ENCODE peak calls at places on chromosomes 16 and 17, in six cellular contexts. One of them, this sample, is unnamed.

GRCh38 chr16:9844361-9844760 is 337.9 kb downstream of the GRIN2A start:
- DNase-seq in brain microvascular endothelial cell: peak; percentile 31
- DNase-seq in AG04450: no peak
- DNase-seq in right lobe of liver: no peak
- DNase-seq in body of pancreas: no peak
- DNase-seq in IMR-90: no peak
- DNase-seq in this sample: peak; percentile 28

GRCh38 chr17:30808785-30809286 is 15.7 kb downstream of the CRLF3 start:
- DNase-seq in right lobe of liver: no peak
- DNase-seq in IMR-90: no peak
- DNase-seq in AG04450: no peak
- DNase-seq in body of pancreas: no peak
- DNase-seq in brain microvascular endothelial cell: no peak
- DNase-seq in this sample: no peak

GRCh38 chr17:8887834-8888703 is 20.6 kb upstream of the PIK3R6 start:
- DNase-seq in AG04450: no peak
- DNase-seq in IMR-90: no peak
- DNase-seq in right lobe of liver: peak; percentile 52
- DNase-seq in body of pancreas: no peak
- DNase-seq in brain microvascular endothelial cell: peak; percentile 51
- DNase-seq in this sample: no peak

GRCh38 chr16:12289175-12290063 is 312.9 kb downstream of the SNX29 start:
- DNase-seq in brain microvascular endothelial cell: no peak
- DNase-seq in IMR-90: no peak
- DNase-seq in AG04450: no peak
- DNase-seq in right lobe of liver: no peak
- DNase-seq in body of pancreas: no peak
- DNase-seq in this sample: no peak

GRCh38 chr16:31460582-31461002 is 1.3 kb downstream of the ARMC5 start:
- DNase-seq in brain microvascular endothelial cell: peak; percentile 37
- DNase-seq in AG04450: peak; percentile 32
- DNase-seq in IMR-90: peak; percentile 73
- DNase-seq in body of pancreas: no peak
- DNase-seq in right lobe of liver: no peak
- DNase-seq in this sample: no peak

GRCh38 chr17:4591529-4591928 is 7.2 kb downstream of the SMTNL2 start:
- DNase-seq in brain microvascular endothelial cell: peak; percentile 23
- DNase-seq in body of pancreas: no peak
- DNase-seq in IMR-90: peak; percentile 53
- DNase-seq in AG04450: no peak
- DNase-seq in right lobe of liver: no peak
- DNase-seq in this sample: no peak

GRCh38 chr17:38673714-38674012 is 1.1 kb downstream of the EPOP start:
- DNase-seq in AG04450: no peak
- DNase-seq in right lobe of liver: peak; percentile 58
- DNase-seq in brain microvascular endothelial cell: no peak
- DNase-seq in IMR-90: no peak
- DNase-seq in body of pancreas: peak; percentile 30
- DNase-seq in this sample: no peak

GRCh38 chr16:54506691-54507090 is 220.1 kb upstream of the IRX3 start:
- DNase-seq in right lobe of liver: no peak
- DNase-seq in AG04450: no peak
- DNase-seq in brain microvascular endothelial cell: no peak
- DNase-seq in IMR-90: no peak
- DNase-seq in body of pancreas: no peak
- DNase-seq in this sample: no peak

GRCh38 chr16:83913234-83913633 is 14.3 kb downstream of the MLYCD start:
- DNase-seq in IMR-90: no peak
- DNase-seq in body of pancreas: no peak
- DNase-seq in brain microvascular endothelial cell: no peak
- DNase-seq in AG04450: no peak
- DNase-seq in right lobe of liver: no peak
- DNase-seq in this sample: no peak

GRCh38 chr16:5374184-5374583 is 276.6 kb upstream of the EEF2KMT start:
- DNase-seq in AG04450: no peak
- DNase-seq in IMR-90: no peak
- DNase-seq in body of pancreas: no peak
- DNase-seq in brain microvascular endothelial cell: no peak
- DNase-seq in right lobe of liver: no peak
- DNase-seq in this sample: no peak

GRCh38 chr16:11665071-11665491 is 3.2 kb upstream of the SNN start:
- DNase-seq in brain microvascular endothelial cell: no peak
- DNase-seq in AG04450: no peak
- DNase-seq in body of pancreas: no peak
- DNase-seq in IMR-90: no peak
- DNase-seq in right lobe of liver: no peak
- DNase-seq in this sample: no peak

GRCh38 chr17:50589112-50589712 is 28.7 kb downstream of the CACNA1G start:
- DNase-seq in body of pancreas: no peak
- DNase-seq in brain microvascular endothelial cell: no peak
- DNase-seq in IMR-90: peak; percentile 3
- DNase-seq in right lobe of liver: no peak
- DNase-seq in AG04450: no peak
- DNase-seq in this sample: no peak

GRCh38 chr17:67672592-67672991 is 45.1 kb upstream of the NOL11 start:
- DNase-seq in right lobe of liver: no peak
- DNase-seq in IMR-90: no peak
- DNase-seq in body of pancreas: no peak
- DNase-seq in brain microvascular endothelial cell: no peak
- DNase-seq in AG04450: no peak
- DNase-seq in this sample: no peak

GRCh38 chr16:71726491-71727319 is 2.2 kb upstream of the PHLPP2 start:
- DNase-seq in brain microvascular endothelial cell: no peak
- DNase-seq in body of pancreas: no peak
- DNase-seq in IMR-90: no peak
- DNase-seq in AG04450: no peak
- DNase-seq in right lobe of liver: no peak
- DNase-seq in this sample: no peak

GRCh38 chr16:49467540-49468372 is 94.2 kb downstream of the C16orf78 start:
- DNase-seq in right lobe of liver: no peak
- DNase-seq in AG04450: no peak
- DNase-seq in IMR-90: no peak
- DNase-seq in brain microvascular endothelial cell: no peak
- DNase-seq in body of pancreas: no peak
- DNase-seq in this sample: no peak

GRCh38 chr17:15083225-15083624 is 181.9 kb downstream of the PMP22 start:
- DNase-seq in AG04450: no peak
- DNase-seq in right lobe of liver: no peak
- DNase-seq in body of pancreas: no peak
- DNase-seq in brain microvascular endothelial cell: no peak
- DNase-seq in IMR-90: no peak
- DNase-seq in this sample: no peak

GRCh38 chr16:17590711-17591654 is 120.2 kb upstream of the XYLT1 start:
- DNase-seq in brain microvascular endothelial cell: no peak
- DNase-seq in right lobe of liver: no peak
- DNase-seq in IMR-90: no peak
- DNase-seq in AG04450: no peak
- DNase-seq in body of pancreas: no peak
- DNase-seq in this sample: no peak

GRCh38 chr16:52545544-52546262 is 1.2 kb downstream of the TOX3 start:
- DNase-seq in brain microvascular endothelial cell: no peak
- DNase-seq in AG04450: no peak
- DNase-seq in body of pancreas: no peak
- DNase-seq in IMR-90: no peak
- DNase-seq in right lobe of liver: peak; percentile 34
- DNase-seq in this sample: no peak

GRCh38 chr17:76697702-76698465 is 12.9 kb downstream of the MXRA7 start:
- DNase-seq in brain microvascular endothelial cell: peak; percentile 46
- DNase-seq in body of pancreas: no peak
- DNase-seq in right lobe of liver: no peak
- DNase-seq in AG04450: no peak
- DNase-seq in IMR-90: peak; percentile 60
- DNase-seq in this sample: no peak

GRCh38 chr16:71479420-71479819 is 9.7 kb downstream of the ZNF19 start:
- DNase-seq in body of pancreas: no peak
- DNase-seq in AG04450: no peak
- DNase-seq in right lobe of liver: no peak
- DNase-seq in brain microvascular endothelial cell: no peak
- DNase-seq in IMR-90: peak; percentile 34
- DNase-seq in this sample: no peak

GRCh38 chr16:47057631-47057996 is 84.1 kb upstream of the DNAJA2 start:
- DNase-seq in body of pancreas: no peak
- DNase-seq in right lobe of liver: no peak
- DNase-seq in IMR-90: no peak
- DNase-seq in brain microvascular endothelial cell: no peak
- DNase-seq in AG04450: no peak
- DNase-seq in this sample: no peak

GRCh38 chr17:51085150-51085805 is 35.4 kb downstream of the SPAG9 start:
- DNase-seq in right lobe of liver: no peak
- DNase-seq in AG04450: no peak
- DNase-seq in IMR-90: peak; percentile 39
- DNase-seq in brain microvascular endothelial cell: no peak
- DNase-seq in body of pancreas: no peak
- DNase-seq in this sample: no peak

GRCh38 chr17:81260171-81260570 is 21.1 kb downstream of the NDUFAF8 start:
- DNase-seq in right lobe of liver: no peak
- DNase-seq in body of pancreas: no peak
- DNase-seq in AG04450: no peak
- DNase-seq in IMR-90: no peak
- DNase-seq in brain microvascular endothelial cell: no peak
- DNase-seq in this sample: no peak

GRCh38 chr16:69772560-69773254 is 10.6 kb downstream of the WWP2 start:
- DNase-seq in body of pancreas: no peak
- DNase-seq in AG04450: no peak
- DNase-seq in brain microvascular endothelial cell: peak; percentile 7
- DNase-seq in right lobe of liver: no peak
- DNase-seq in IMR-90: no peak
- DNase-seq in this sample: no peak

GRCh38 chr17:63772801-63773271 is 561 bp downstream of the CCDC47 start:
- DNase-seq in AG04450: no peak
- DNase-seq in body of pancreas: no peak
- DNase-seq in brain microvascular endothelial cell: no peak
- DNase-seq in right lobe of liver: no peak
- DNase-seq in IMR-90: peak; percentile 31
- DNase-seq in this sample: no peak

GRCh38 chr17:44374306-44375195 is 10.9 kb upstream of the FAM171A2 start:
- DNase-seq in AG04450: no peak
- DNase-seq in IMR-90: peak; percentile 15
- DNase-seq in right lobe of liver: no peak
- DNase-seq in body of pancreas: no peak
- DNase-seq in brain microvascular endothelial cell: no peak
- DNase-seq in this sample: no peak

GRCh38 chr17:74324521-74324920 is 1.5 kb upstream of the KIF19 start:
- DNase-seq in right lobe of liver: no peak
- DNase-seq in IMR-90: no peak
- DNase-seq in AG04450: no peak
- DNase-seq in body of pancreas: no peak
- DNase-seq in brain microvascular endothelial cell: no peak
- DNase-seq in this sample: no peak

GRCh38 chr17:27491713-27492190 is 35.5 kb downstream of the KSR1 start:
- DNase-seq in body of pancreas: peak; percentile 35
- DNase-seq in AG04450: no peak
- DNase-seq in right lobe of liver: no peak
- DNase-seq in brain microvascular endothelial cell: no peak
- DNase-seq in IMR-90: no peak
- DNase-seq in this sample: no peak
- TF ChIP-seq CTCF in body of pancreas: no peak
- TF ChIP-seq CTCF in AG04450: no peak
- TF ChIP-seq CTCF in right lobe of liver: no peak
- TF ChIP-seq CTCF in brain microvascular endothelial cell: no peak
- TF ChIP-seq CTCF in IMR-90: no peak
- TF ChIP-seq CTCF in this sample: no peak

GRCh38 chr17:6713130-6713917 is at the start of gene SLC13A5:
- DNase-seq in IMR-90: no peak
- DNase-seq in AG04450: no peak
- DNase-seq in right lobe of liver: peak; percentile 93
- DNase-seq in brain microvascular endothelial cell: no peak
- DNase-seq in body of pancreas: no peak
- DNase-seq in this sample: no peak
- H3K4me3 ChIP-seq in IMR-90: no peak within 1 kb of the TSS
- H3K4me3 ChIP-seq in AG04450: peak within 1 kb of the TSS; percentile 22
- H3K4me3 ChIP-seq in right lobe of liver: peak within 1 kb of the TSS; percentile 88
- H3K4me3 ChIP-seq in brain microvascular endothelial cell: peak within 1 kb of the TSS; percentile 37
- H3K4me3 ChIP-seq in body of pancreas: no peak within 1 kb of the TSS
- H3K4me3 ChIP-seq in this sample: peak within 1 kb of the TSS; percentile 11

GRCh38 chr16:87054856-87055255 is 262.3 kb downstream of the C16orf95 start:
- DNase-seq in IMR-90: no peak
- DNase-seq in AG04450: no peak
- DNase-seq in right lobe of liver: no peak
- DNase-seq in body of pancreas: no peak
- DNase-seq in brain microvascular endothelial cell: no peak
- DNase-seq in this sample: no peak
- H3K27me3 ChIP-seq in IMR-90: peaks cover 19% of the 10 kb centered on the region
- H3K27me3 ChIP-seq in AG04450: peaks cover 3% of the 10 kb centered on the region
- H3K27me3 ChIP-seq in right lobe of liver: no peaks in the 10 kb centered on the region
- H3K27me3 ChIP-seq in body of pancreas: peaks cover 9% of the 10 kb centered on the region
- H3K27me3 ChIP-seq in brain microvascular endothelial cell: no peaks in the 10 kb centered on the region
- H3K27me3 ChIP-seq in this sample: peaks cover 12% of the 10 kb centered on the region

GRCh38 chr16:85430523-85431381 is 182.4 kb upstream of the GSE1 start:
- DNase-seq in IMR-90: no peak
- DNase-seq in AG04450: no peak
- DNase-seq in right lobe of liver: peak; percentile 18
- DNase-seq in body of pancreas: no peak
- DNase-seq in brain microvascular endothelial cell: no peak
- DNase-seq in this sample: no peak

GRCh38 chr16:85428899-85429775 is 184.0 kb upstream of the GSE1 start:
- DNase-seq in AG04450: no peak
- DNase-seq in IMR-90: no peak
- DNase-seq in right lobe of liver: peak; percentile 16
- DNase-seq in brain microvascular endothelial cell: no peak
- DNase-seq in body of pancreas: peak; percentile 10
- DNase-seq in this sample: no peak

GRCh38 chr16:85429776-85430522 is 183.2 kb upstream of the GSE1 start:
- DNase-seq in brain microvascular endothelial cell: no peak
- DNase-seq in IMR-90: no peak
- DNase-seq in right lobe of liver: no peak
- DNase-seq in AG04450: no peak
- DNase-seq in body of pancreas: peak; percentile 13
- DNase-seq in this sample: no peak

GRCh38 chr16:85426806-85427205 is 186.3 kb upstream of the GSE1 start:
- DNase-seq in brain microvascular endothelial cell: no peak
- DNase-seq in AG04450: no peak
- DNase-seq in IMR-90: no peak
- DNase-seq in body of pancreas: peak; percentile 9
- DNase-seq in right lobe of liver: no peak
- DNase-seq in this sample: no peak

DNA sequence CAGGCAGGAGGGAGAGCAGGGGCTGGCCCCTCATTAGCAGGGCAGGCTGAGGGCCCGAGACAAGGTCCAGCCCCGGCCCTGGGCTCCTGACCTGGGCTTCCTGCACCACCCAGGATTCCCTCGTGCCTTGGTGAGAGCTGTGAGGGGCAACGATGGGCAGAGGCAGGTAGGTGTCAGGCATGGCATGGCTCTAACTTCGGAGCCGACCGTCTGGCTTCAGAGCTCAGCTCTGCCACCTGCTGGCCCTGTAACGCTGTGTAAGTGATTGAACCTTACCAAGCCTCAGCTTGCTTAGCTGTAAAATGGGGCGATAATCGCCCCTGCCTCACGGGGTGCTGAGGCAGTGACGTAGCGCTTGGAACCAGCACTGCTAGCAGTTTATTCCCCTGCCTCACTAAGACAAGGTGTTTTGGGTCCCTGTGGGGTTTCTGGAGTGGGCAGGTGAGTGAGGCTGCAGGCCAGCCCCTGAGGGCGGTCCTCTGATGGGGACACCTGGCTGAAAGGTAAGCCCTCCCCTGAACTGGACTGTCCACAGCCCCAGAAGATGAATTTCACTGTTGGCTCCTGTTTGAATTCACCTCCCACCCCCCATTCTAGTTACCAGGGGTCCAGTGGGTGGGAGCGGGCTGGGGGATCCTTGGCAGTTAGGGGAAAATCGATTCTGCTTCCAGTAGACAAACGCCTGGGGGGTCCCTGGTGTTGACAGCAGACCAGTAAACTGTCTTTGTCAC is 184.8 kb upstream of the GSE1 start:
- DNase-seq in brain microvascular endothelial cell: peak; percentile 16
- DNase-seq in body of pancreas: peak; percentile 66
- DNase-seq in IMR-90: no peak
- DNase-seq in AG04450: no peak
- DNase-seq in right lobe of liver: peak; percentile 37
- DNase-seq in this sample: no peak
- TF ChIP-seq CTCF in brain microvascular endothelial cell: peak; percentile 71
- TF ChIP-seq CTCF in body of pancreas: peak; percentile 10
- TF ChIP-seq CTCF in IMR-90: peak; percentile 39
- TF ChIP-seq CTCF in AG04450: peak; percentile 48
- TF ChIP-seq CTCF in right lobe of liver: peak; percentile 54
- TF ChIP-seq CTCF in this sample: peak; percentile 42

This sample was measured in BJ.